ENCODE peak calls at places on chromosome 12, in eight cellular contexts. T, R, X, W, K, V, N and J are unnamed samples.

GRCh38 chr12:16344269-16344668 is 3.2 kb upstream of the MGST1 start:
- DNase-seq in W (no peak), V (no peak), N (no peak), T (no peak), R (no peak), X (no peak), K (no peak), J (no peak)

GRCh38 chr12:88579941-88580871 is at the start of gene KITLG:
- DNase-seq in V (peak; percentile 37), W (no peak), N (peak; percentile 38), T (peak; percentile 97), X (no peak), K (peak; percentile 66), R (peak; percentile 78), J (peak; percentile 60)

GRCh38 chr12:5614206-5614605 is 182.3 kb downstream of the NTF3 start:
- DNase-seq in N (no peak), K (no peak), X (no peak), V (no peak), W (no peak), T (no peak), R (no peak), J (no peak)

GRCh38 chr12:122423258-122424165 is 1.0 kb upstream of the CLIP1 start:
- DNase-seq in V (peak; percentile 44), W (peak; percentile 23), N (no peak), K (no peak), R (no peak), T (peak; percentile 85), X (no peak), J (peak; percentile 15)

GRCh38 chr12:5691943-5692342 is 253.1 kb downstream of the ANO2 start:
- DNase-seq in K (no peak), W (no peak), V (no peak), T (no peak), N (no peak), R (no peak), X (no peak), J (no peak)

GRCh38 chr12:51371295-51371953 is 19.8 kb downstream of the GALNT6 start:
- DNase-seq in X (no peak), N (peak; percentile 39), V (no peak), K (no peak), R (peak; percentile 88), T (peak; percentile 96), W (no peak), J (no peak)

GRCh38 chr12:66066071-66066928 is 64.2 kb downstream of the LLPH start:
- DNase-seq in R (no peak), V (no peak), N (peak; percentile 26), X (no peak), W (no peak), K (no peak), T (peak; percentile 60), J (peak; percentile 8)

GRCh38 chr12:14681640-14682039 is 14.8 kb downstream of the GUCY2C start:
- DNase-seq in W (no peak), V (no peak), T (no peak), K (no peak), X (no peak), N (no peak), R (no peak), J (no peak)

GRCh38 chr12:92070864-92071445 is 74.7 kb downstream of the BTG1 start:
- DNase-seq in V (no peak), T (no peak), W (peak; percentile 97), X (no peak), N (peak; percentile 98), R (no peak), K (no peak), J (no peak)

GRCh38 chr12:29692237-29692636 is 91.5 kb downstream of the TMTC1 start:
- DNase-seq in X (no peak), K (no peak), W (no peak), T (no peak), N (no peak), V (no peak), R (no peak), J (no peak)

GRCh38 chr12:124359671-124360581 is 65.0 kb downstream of the RFLNA start:
- DNase-seq in W (no peak), K (no peak), V (peak; percentile 68), X (no peak), N (no peak), R (no peak), T (no peak), J (no peak)

GRCh38 chr12:1360812-1361211 is 233.6 kb downstream of the FBXL14 start:
- DNase-seq in V (no peak), X (no peak), N (no peak), R (no peak), T (no peak), K (no peak), W (no peak), J (no peak)